ENCODE peak calls at places on chromosome 6, in ten cellular contexts. Q is sigmoid colon, S is K562, A is IMR-90, X is upper lobe of left lung, K is HCT116, F is A549, V is uterus, J is suprapubic skin, M is heart left ventricle. W is an unnamed sample.

GRCh38 chr6:25670208-25670607 is 18.2 kb downstream of the SCGN start:
- DNase-seq in Q (no peak), S (no peak), A (no peak), X (no peak), K (no peak), F (no peak), V (no peak), J (no peak), M (no peak), W (no peak)

GRCh38 chr6:32954983-32955802 is 2.3 kb upstream of the HLA-DMA start:
- DNase-seq in Q (no peak), S (no peak), A (peak), X (no peak), K (no peak), F (no peak), V (no peak), J (no peak), M (no peak), W (no peak)

GRCh38 chr6:62530985-62531384 is 245.0 kb upstream of the KHDRBS2 start:
- DNase-seq in Q (no peak), S (no peak), A (no peak), X (no peak), K (no peak), F (no peak), V (no peak), J (no peak), M (no peak), W (no peak)

GRCh38 chr6:18388942-18389341 is 1.8 kb downstream of the RNF144B start:
- DNase-seq in Q (no peak), S (no peak), A (peak), X (no peak), K (no peak), F (no peak), V (no peak), J (no peak), M (no peak), W (no peak)

GRCh38 chr6:29230666-29231065 is 60.0 kb downstream of the OR2J2 start:
- DNase-seq in Q (no peak), S (no peak), A (no peak), X (no peak), K (no peak), F (no peak), V (no peak), J (no peak), M (no peak), W (no peak)

GRCh38 chr6:5099537-5099936 is 14.4 kb downstream of the PPP1R3G start:
- DNase-seq in Q (no peak), S (no peak), A (no peak), X (no peak), K (peak), F (no peak), V (no peak), J (peak), M (no peak), W (no peak)

GRCh38 chr6:26743157-26743821 is 83.7 kb upstream of the ZNF322 start:
- DNase-seq in Q (no peak), S (peak), A (peak), X (no peak), K (peak), F (peak), V (no peak), J (peak), M (no peak), W (no peak)

GRCh38 chr6:23784313-23784919 is 341.6 kb upstream of the NRSN1 start:
- DNase-seq in Q (no peak), S (no peak), A (no peak), X (no peak), K (no peak), F (no peak), V (no peak), J (no peak), M (no peak), W (no peak)

GRCh38 chr6:13902922-13903321 is 21.8 kb upstream of the RNF182 start:
- DNase-seq in Q (no peak), S (no peak), A (no peak), X (no peak), K (no peak), F (no peak), V (no peak), J (no peak), M (no peak), W (no peak)

DNA sequence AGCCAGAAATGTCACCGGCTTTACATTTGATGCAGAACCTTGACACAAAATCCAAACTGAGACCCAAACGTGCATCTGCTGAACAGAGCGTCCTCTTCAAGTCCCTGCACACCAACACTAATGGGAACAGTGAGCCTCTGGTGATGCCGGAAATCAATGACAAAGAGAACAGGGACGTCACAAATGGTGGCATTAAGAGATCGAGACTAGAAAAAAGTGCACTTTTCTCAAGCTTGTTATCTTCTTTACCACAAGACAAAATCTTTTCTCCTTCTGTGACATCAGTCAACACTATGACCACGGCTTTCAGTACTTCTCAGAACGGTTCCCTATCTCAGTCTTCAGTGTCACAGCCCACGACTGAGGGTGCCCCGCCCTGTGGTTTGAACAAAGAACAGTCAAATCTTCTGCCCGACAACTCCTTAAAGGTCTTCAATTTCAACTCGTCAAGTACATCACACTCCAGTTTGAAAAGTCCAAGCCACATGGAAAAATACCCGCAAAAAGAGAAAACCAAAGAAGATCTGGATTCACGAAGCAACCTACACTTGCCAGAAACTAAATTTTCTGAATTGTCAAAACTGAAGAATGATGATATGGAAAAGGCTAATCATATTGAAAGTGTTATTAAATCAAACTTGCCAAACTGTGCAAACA is 108.5 kb downstream of the RTN4IP1 start:
- DNase-seq in Q (no peak), S (peak), A (no peak), X (peak), K (no peak), F (no peak), V (no peak), J (no peak), M (no peak), W (peak)
- TF ChIP-seq POLR2A in Q (no peak), S (no peak), A (no peak), X (no peak), K (no peak), F (no peak), V (no peak), J (no peak), M (no peak), W (peak)

GRCh38 chr6:133631421-133631820 is 257.5 kb upstream of the TCF21 start:
- DNase-seq in Q (no peak), S (no peak), A (peak), X (no peak), K (no peak), F (no peak), V (no peak), J (no peak), M (no peak), W (no peak)
- TF ChIP-seq CTCF in Q (no peak), S (no peak), A (peak), X (no peak), K (peak), F (no peak), V (no peak), J (no peak), M (no peak), W (no peak)

DNA sequence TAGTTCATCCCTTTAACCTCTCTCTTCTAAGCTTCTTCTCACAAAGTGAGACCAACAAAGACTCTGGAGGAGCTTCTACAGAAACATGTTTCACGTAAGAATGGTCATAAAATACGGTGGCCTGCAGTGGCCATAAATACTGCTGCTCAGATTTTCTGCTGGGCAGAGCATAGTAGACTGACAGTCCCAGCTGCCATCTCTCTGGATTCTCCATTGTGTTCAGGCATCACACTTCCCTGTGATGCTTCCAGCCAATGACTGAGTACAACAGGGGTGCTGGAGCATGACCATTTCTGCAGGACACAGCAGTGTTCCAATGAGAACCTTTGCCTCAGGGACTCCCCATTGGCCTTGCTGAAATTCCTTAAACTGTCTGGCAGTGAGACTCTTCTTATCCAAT is 392.6 kb downstream of the MMUT start:
- DNase-seq in Q (no peak), S (no peak), A (no peak), X (no peak), K (no peak), F (no peak), V (no peak), J (no peak), M (no peak), W (no peak)
- H3K4me3 ChIP-seq in Q (no peak), S (no peak), A (no peak), X (no peak), K (no peak), F (no peak), V (no peak), J (no peak), M (no peak), W (no peak)

DNA sequence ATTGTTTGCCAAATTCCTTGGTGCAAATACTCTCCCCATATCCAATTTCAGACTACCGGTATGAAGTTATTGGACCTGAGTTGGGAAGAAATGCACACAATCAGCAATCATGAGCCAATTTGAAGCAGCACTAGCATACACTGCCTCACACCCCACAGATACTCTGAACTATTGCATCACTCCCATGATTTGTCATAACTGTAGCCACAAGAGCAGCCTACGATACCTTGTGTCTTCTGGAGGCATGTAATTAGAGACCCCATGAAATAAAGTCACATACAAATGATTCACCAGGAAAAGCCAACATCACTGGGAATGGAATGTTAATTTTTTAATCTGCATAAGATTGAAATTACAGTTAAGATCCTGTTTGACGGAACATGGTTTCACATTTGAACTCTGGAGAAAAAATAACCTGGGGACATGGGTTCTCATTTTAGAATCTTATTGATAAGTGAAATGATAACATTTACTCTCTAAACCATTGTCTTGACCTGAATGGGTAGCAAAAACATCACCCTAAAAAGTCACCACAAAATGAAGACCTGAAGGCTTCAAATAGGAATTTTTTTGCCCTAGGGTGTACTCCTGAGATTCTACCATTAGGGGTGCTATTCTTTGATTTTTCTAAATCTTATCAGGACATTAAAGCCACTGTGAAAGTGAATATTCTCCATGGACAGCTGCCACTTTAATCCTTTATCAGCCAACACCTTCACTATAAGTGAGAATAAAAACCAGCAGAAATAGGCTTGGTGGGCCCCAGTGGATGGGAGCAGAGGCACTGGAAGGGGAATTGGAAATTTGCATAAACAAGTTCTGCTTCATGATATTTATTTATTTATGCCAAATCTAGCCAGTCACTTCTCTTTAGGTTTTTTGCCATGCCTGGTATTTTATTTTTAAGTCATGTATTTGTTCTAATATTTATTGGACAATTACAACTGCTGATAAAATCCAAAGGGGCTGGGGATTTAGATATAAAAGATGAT is 34.5 kb upstream of the HBS1L start:
- DNase-seq in Q (no peak), S (peak), A (peak), X (no peak), K (peak), F (peak), V (no peak), J (no peak), M (no peak), W (no peak)
- TF ChIP-seq POLR2A in Q (no peak), S (no peak), A (no peak), X (no peak), K (no peak), F (no peak), V (no peak), J (no peak), M (no peak), W (no peak)

DNA sequence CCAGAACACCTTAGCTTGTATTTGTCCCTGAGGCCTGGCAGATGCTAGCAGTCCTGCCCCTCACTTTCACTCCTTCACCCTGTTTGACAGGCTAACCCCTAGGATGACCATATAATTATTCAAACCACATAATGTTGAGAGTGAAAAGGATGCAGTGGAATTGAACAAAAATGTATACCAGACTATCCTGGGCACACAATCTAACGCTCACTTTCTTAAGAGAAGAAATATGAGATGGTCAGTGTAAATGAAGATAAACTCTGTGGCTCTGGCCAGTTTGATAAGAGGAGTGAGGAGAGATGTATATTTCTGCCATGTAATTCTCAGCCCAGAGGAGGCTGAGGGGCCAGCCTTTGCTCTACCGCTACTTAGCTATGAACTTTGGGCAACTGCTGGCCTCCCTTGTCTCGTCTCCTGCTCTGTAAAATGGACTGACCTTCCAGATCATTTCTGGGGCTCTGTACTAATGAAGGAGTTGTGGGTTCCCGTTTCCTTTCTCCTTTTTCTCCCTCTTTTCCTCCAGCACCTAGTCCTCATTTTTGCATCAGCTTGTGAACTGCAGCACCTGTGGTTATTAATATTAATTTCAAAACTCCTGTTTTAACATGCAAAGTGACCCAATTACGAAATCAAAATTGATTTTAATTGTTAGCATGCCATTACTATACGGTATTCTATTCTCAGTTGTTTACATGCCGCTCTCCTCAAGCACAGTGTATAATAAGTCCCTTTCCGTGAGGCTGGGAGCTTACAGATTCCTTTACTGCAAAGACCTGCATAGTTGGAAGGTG is 92.4 kb upstream of the IYD start:
- DNase-seq in Q (no peak), S (peak), A (no peak), X (no peak), K (no peak), F (no peak), V (no peak), J (no peak), M (no peak), W (no peak)
- TF ChIP-seq CTCF in Q (no peak), S (no peak), A (no peak), X (no peak), K (no peak), F (no peak), V (no peak), J (no peak), M (no peak), W (no peak)

GRCh38 chr6:3850451-3851203 is 1.5 kb downstream of the FAM50B start:
- DNase-seq in Q (no peak), S (no peak), A (no peak), X (no peak), K (no peak), F (no peak), V (no peak), J (no peak), M (no peak), W (no peak)
- H3K4me3 ChIP-seq in Q (peak), S (no peak), A (no peak), X (no peak), K (no peak), F (no peak), V (no peak), J (no peak), M (no peak), W (peak)

GRCh38 chr6:109783245-109783990 is 92.3 kb downstream of the FIG4 start:
- DNase-seq in Q (no peak), S (peak), A (peak), X (no peak), K (no peak), F (no peak), V (no peak), J (no peak), M (no peak), W (no peak)

GRCh38 chr6:109782401-109783046 is 91.4 kb downstream of the FIG4 start:
- DNase-seq in Q (no peak), S (no peak), A (peak), X (no peak), K (no peak), F (no peak), V (no peak), J (no peak), M (no peak), W (no peak)

GRCh38 chr6:109781001-109781400 is 89.9 kb downstream of the FIG4 start:
- DNase-seq in Q (no peak), S (no peak), A (no peak), X (no peak), K (no peak), F (no peak), V (no peak), J (no peak), M (no peak), W (no peak)
- TF ChIP-seq POLR2A in Q (no peak), S (no peak), A (no peak), X (no peak), K (no peak), F (no peak), V (no peak), J (no peak), M (no peak), W (no peak)

GRCh38 chr6:126117251-126117650 is 130.9 kb downstream of the TRMT11 start:
- DNase-seq in Q (no peak), S (no peak), A (peak), X (no peak), K (no peak), F (no peak), V (no peak), J (no peak), M (no peak), W (no peak)

GRCh38 chr6:126118058-126118759 is 131.9 kb downstream of the TRMT11 start:
- DNase-seq in Q (no peak), S (no peak), A (peak), X (no peak), K (no peak), F (no peak), V (no peak), J (no peak), M (no peak), W (no peak)

GRCh38 chr6:126110494-126111270 is 124.3 kb downstream of the TRMT11 start:
- DNase-seq in Q (no peak), S (no peak), A (no peak), X (no peak), K (no peak), F (no peak), V (no peak), J (no peak), M (no peak), W (no peak)

GRCh38 chr6:126112171-126112632 is 125.9 kb downstream of the TRMT11 start:
- DNase-seq in Q (no peak), S (no peak), A (peak), X (no peak), K (no peak), F (no peak), V (no peak), J (no peak), M (no peak), W (no peak)

DNA sequence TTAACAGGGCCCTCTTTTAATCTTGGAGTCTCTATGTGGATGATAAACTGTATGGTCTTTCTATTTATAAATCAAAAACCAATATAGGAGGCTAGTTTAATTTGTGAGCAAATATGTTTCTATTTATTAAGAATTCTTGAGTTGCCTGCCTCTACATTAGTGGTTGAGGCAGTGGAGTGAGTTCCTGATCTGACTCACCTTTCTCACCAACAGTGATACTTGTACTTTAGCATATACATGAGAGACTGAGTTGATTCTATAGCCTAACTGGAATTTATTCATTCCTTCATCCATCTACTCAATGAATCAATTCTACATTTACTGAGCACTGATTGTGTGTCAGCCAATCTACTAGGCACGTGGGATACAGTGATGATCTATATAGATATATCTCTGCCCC is 126.9 kb downstream of the TRMT11 start:
- DNase-seq in Q (no peak), S (no peak), A (no peak), X (no peak), K (no peak), F (no peak), V (no peak), J (no peak), M (no peak), W (no peak)
- TF ChIP-seq CTCF in Q (no peak), S (no peak), A (no peak), X (no peak), K (no peak), F (no peak), V (no peak), J (no peak), M (no peak), W (no peak)